ENCODE peak calls at places on chromosomes 2 and 18, in five cellular contexts. S is GM23338, D is psoas muscle, C is chondrocyte, M is C1 segment of cervical spinal cord. E is an unnamed sample.

GRCh38 chr2:3142961-3143571 is 234.6 kb downstream of the EIPR1 start:
- DNase-seq in C (no peak), D (no peak), S (no peak), M (peak), E (no peak)

GRCh38 chr2:203891474-203891873 is 23.9 kb downstream of the CTLA4 start:
- DNase-seq in M (no peak), C (no peak), D (no peak), S (no peak), E (no peak)

GRCh38 chr18:12406376-12407111 is 1.2 kb upstream of the PRELID3A start:
- DNase-seq in D (no peak), S (no peak), M (no peak), C (no peak), E (no peak)

GRCh38 chr18:48222118-48222517 is 187.1 kb downstream of the ZBTB7C start:
- DNase-seq in M (no peak), D (peak), S (no peak), C (no peak), E (no peak)

GRCh38 chr2:227407601-227408089 is 19.9 kb upstream of the SCYGR1 start:
- DNase-seq in S (no peak), M (no peak), C (no peak), D (peak), E (no peak)

GRCh38 chr2:73020306-73020656 is 51.2 kb downstream of the SFXN5 start:
- DNase-seq in D (no peak), M (no peak), C (no peak), S (no peak), E (no peak)

GRCh38 chr18:65326831-65327230 is 424.0 kb upstream of the CDH7 start:
- DNase-seq in S (no peak), M (no peak), D (no peak), C (no peak), E (no peak)

GRCh38 chr2:218896501-218897393 is 16.1 kb downstream of the WNT10A start:
- DNase-seq in C (no peak), M (no peak), D (no peak), S (peak), E (peak)

GRCh38 chr2:163878718-163879117 is 142.9 kb upstream of the FIGN start:
- DNase-seq in D (no peak), M (no peak), S (peak), C (no peak), E (no peak)

GRCh38 chr2:150477347-150477746 is 10.1 kb downstream of the RND3 start:
- DNase-seq in C (no peak), M (no peak), S (no peak), D (no peak), E (no peak)

GRCh38 chr18:35851286-35851967 is 121.1 kb upstream of the RMP24 start:
- DNase-seq in M (no peak), C (no peak), S (peak), D (no peak), E (no peak)

GRCh38 chr2:128591022-128591840 is 272.6 kb upstream of the HS6ST1 start:
- DNase-seq in D (no peak), M (no peak), C (peak), S (no peak), E (no peak)

GRCh38 chr2:23387221-23387550 is 2.2 kb downstream of the KLHL29 start:
- DNase-seq in D (no peak), S (no peak), M (no peak), C (no peak), E (no peak)

GRCh38 chr2:86136141-86136540 is 30.1 kb downstream of the PTCD3 start:
- DNase-seq in S (no peak), D (no peak), M (no peak), C (no peak), E (no peak)

GRCh38 chr2:60570281-60570680 is 16.8 kb upstream of the BCL11A start:
- DNase-seq in D (no peak), S (peak), M (no peak), C (no peak), E (no peak)

GRCh38 chr2:113155331-113155730 is 18.4 kb upstream of the PSD4 start:
- DNase-seq in D (no peak), C (no peak), S (no peak), M (no peak), E (no peak)

GRCh38 chr18:395481-396250 is 104.8 kb downstream of the COLEC12 start:
- DNase-seq in S (no peak), D (no peak), M (no peak), C (no peak), E (no peak)

GRCh38 chr2:156320491-156320896 is 12.0 kb downstream of the NR4A2 start:
- DNase-seq in S (peak), M (no peak), D (peak), C (no peak), E (peak)

GRCh38 chr18:46237891-46238290 is 133.7 kb downstream of the HAUS1 start:
- DNase-seq in D (no peak), M (no peak), C (no peak), S (no peak), E (no peak)

GRCh38 chr2:174125151-174125550 is 123.2 kb downstream of the OLA1 start:
- DNase-seq in D (no peak), S (peak), M (no peak), C (no peak), E (no peak)

GRCh38 chr18:1488957-1489356 is 584.3 kb downstream of the ADCYAP1 start:
- DNase-seq in S (no peak), M (no peak), D (no peak), C (no peak), E (no peak)

GRCh38 chr2:105329561-105330495 is at the start of gene TGFBRAP1:
- DNase-seq in C (no peak), M (peak), S (peak), D (peak), E (peak)

GRCh38 chr2:205557873-205558272 is 124.4 kb upstream of the NRP2 start:
- DNase-seq in S (no peak), C (no peak), M (no peak), D (no peak), E (no peak)

GRCh38 chr2:147365577-147365976 is 479.3 kb upstream of the ACVR2A start:
- DNase-seq in M (no peak), C (no peak), S (no peak), D (no peak), E (no peak)

GRCh38 chr2:197255550-197255949 is 55.0 kb downstream of the ANKRD44 start:
- DNase-seq in S (peak), D (peak), M (peak), C (no peak), E (peak)

GRCh38 chr2:191051825-191052778 is 38.1 kb upstream of the STAT1 start:
- DNase-seq in C (no peak), D (no peak), S (peak), M (no peak), E (peak)

GRCh38 chr2:11748018-11748860 is 1.8 kb downstream of the LPIN1 start:
- DNase-seq in S (no peak), D (no peak), M (no peak), C (no peak), E (no peak)

GRCh38 chr18:27685807-27686412 is 491.0 kb downstream of the CDH2 start:
- DNase-seq in C (no peak), D (no peak), M (peak), S (peak), E (no peak)

GRCh38 chr2:121974919-121975654 is 219.6 kb downstream of the TSN start:
- DNase-seq in S (peak), C (no peak), M (peak), D (peak), E (peak)

GRCh38 chr2:194819367-194819766 is 837.7 kb upstream of the SLC39A10 start:
- DNase-seq in D (no peak), S (peak), M (no peak), C (no peak), E (no peak)

GRCh38 chr18:23719634-23720201 is 30.5 kb downstream of the LAMA3 start:
- DNase-seq in S (no peak), M (no peak), C (no peak), D (no peak), E (no peak)

GRCh38 chr18:55546873-55547704 is 40.9 kb downstream of the TCF4 start:
- DNase-seq in D (no peak), C (no peak), S (no peak), M (peak), E (no peak)

GRCh38 chr18:77059294-77059916 is 73.2 kb downstream of the MBP start:
- DNase-seq in S (peak), C (no peak), M (no peak), D (no peak), E (no peak)

E was measured in CD4-positive, alpha-beta memory T cell.